ENCODE peak calls at places on chromosomes 13 and 19, in seven cellular contexts. One of them, this sample, is unnamed.

GRCh38 chr13:99436686-99437416 is 64.4 kb upstream of the TM9SF2 start:
- DNase-seq in activated naive CD4-positive, alpha-beta T cell treated with anti-CD3 and anti-CD28 coated beads, Interleukin-2, amount 10 ng/mL, durations not matched to agents 7 days and 5 days: peak; percentile 95
- DNase-seq in lung: peak; percentile 88
- DNase-seq in cerebellar nuclear complex: no peak
- DNase-seq in cardiac fibroblast: peak; percentile 91
- DNase-seq in T-cell: peak; percentile 95
- DNase-seq in Kasumi-1: peak; percentile 95
- DNase-seq in this sample: peak; percentile 91

GRCh38 chr19:33514885-33515485 is 6.6 kb downstream of the PEPD start:
- DNase-seq in T-cell: no peak
- DNase-seq in activated naive CD4-positive, alpha-beta T cell treated with anti-CD3 and anti-CD28 coated beads, Interleukin-2, amount 10 ng/mL, durations not matched to agents 7 days and 5 days: peak; percentile 46
- DNase-seq in lung: peak; percentile 46
- DNase-seq in cardiac fibroblast: peak; percentile 28
- DNase-seq in Kasumi-1: no peak
- DNase-seq in cerebellar nuclear complex: no peak
- DNase-seq in this sample: no peak

GRCh38 chr19:23799321-23799720 is 40.6 kb upstream of the ZNF681 start:
- DNase-seq in activated naive CD4-positive, alpha-beta T cell treated with anti-CD3 and anti-CD28 coated beads, Interleukin-2, amount 10 ng/mL, durations not matched to agents 7 days and 5 days: peak; percentile 69
- DNase-seq in cerebellar nuclear complex: no peak
- DNase-seq in cardiac fibroblast: no peak
- DNase-seq in lung: no peak
- DNase-seq in Kasumi-1: no peak
- DNase-seq in T-cell: peak; percentile 26
- DNase-seq in this sample: no peak

GRCh38 chr13:43363156-43363918 is 340.0 kb downstream of the DNAJC15 start:
- DNase-seq in lung: no peak
- DNase-seq in cardiac fibroblast: peak; percentile 68
- DNase-seq in cerebellar nuclear complex: no peak
- DNase-seq in T-cell: no peak
- DNase-seq in Kasumi-1: no peak
- DNase-seq in activated naive CD4-positive, alpha-beta T cell treated with anti-CD3 and anti-CD28 coated beads, Interleukin-2, amount 10 ng/mL, durations not matched to agents 7 days and 5 days: no peak
- DNase-seq in this sample: no peak

GRCh38 chr13:97000295-97000925 is 6.1 kb upstream of the OXGR1 start:
- DNase-seq in activated naive CD4-positive, alpha-beta T cell treated with anti-CD3 and anti-CD28 coated beads, Interleukin-2, amount 10 ng/mL, durations not matched to agents 7 days and 5 days: no peak
- DNase-seq in cerebellar nuclear complex: no peak
- DNase-seq in cardiac fibroblast: peak; percentile 64
- DNase-seq in lung: no peak
- DNase-seq in T-cell: no peak
- DNase-seq in Kasumi-1: no peak
- DNase-seq in this sample: no peak

GRCh38 chr19:9936151-9937000 is at the start of gene OLFM2:
- DNase-seq in Kasumi-1: no peak
- DNase-seq in activated naive CD4-positive, alpha-beta T cell treated with anti-CD3 and anti-CD28 coated beads, Interleukin-2, amount 10 ng/mL, durations not matched to agents 7 days and 5 days: peak; percentile 32
- DNase-seq in T-cell: no peak
- DNase-seq in cerebellar nuclear complex: no peak
- DNase-seq in cardiac fibroblast: no peak
- DNase-seq in lung: no peak
- DNase-seq in this sample: no peak

GRCh38 chr13:53848546-53848945 is 819.9 kb downstream of the OLFM4 start:
- DNase-seq in activated naive CD4-positive, alpha-beta T cell treated with anti-CD3 and anti-CD28 coated beads, Interleukin-2, amount 10 ng/mL, durations not matched to agents 7 days and 5 days: no peak
- DNase-seq in lung: no peak
- DNase-seq in T-cell: no peak
- DNase-seq in Kasumi-1: no peak
- DNase-seq in cardiac fibroblast: no peak
- DNase-seq in cerebellar nuclear complex: no peak
- DNase-seq in this sample: no peak

GRCh38 chr13:36151591-36151990 is 20.4 kb upstream of the DCLK1 start:
- DNase-seq in T-cell: no peak
- DNase-seq in cardiac fibroblast: no peak
- DNase-seq in cerebellar nuclear complex: no peak
- DNase-seq in activated naive CD4-positive, alpha-beta T cell treated with anti-CD3 and anti-CD28 coated beads, Interleukin-2, amount 10 ng/mL, durations not matched to agents 7 days and 5 days: no peak
- DNase-seq in lung: no peak
- DNase-seq in Kasumi-1: no peak
- DNase-seq in this sample: no peak

GRCh38 chr19:10662384-10663251 is 8.5 kb downstream of the ILF3 start:
- DNase-seq in lung: no peak
- DNase-seq in cerebellar nuclear complex: no peak
- DNase-seq in activated naive CD4-positive, alpha-beta T cell treated with anti-CD3 and anti-CD28 coated beads, Interleukin-2, amount 10 ng/mL, durations not matched to agents 7 days and 5 days: no peak
- DNase-seq in Kasumi-1: no peak
- DNase-seq in cardiac fibroblast: peak; percentile 50
- DNase-seq in T-cell: no peak
- DNase-seq in this sample: no peak

GRCh38 chr19:1264801-1265610 is 4.1 kb upstream of the CIRBP start:
- DNase-seq in T-cell: no peak
- DNase-seq in Kasumi-1: no peak
- DNase-seq in cardiac fibroblast: peak; percentile 94
- DNase-seq in cerebellar nuclear complex: no peak
- DNase-seq in activated naive CD4-positive, alpha-beta T cell treated with anti-CD3 and anti-CD28 coated beads, Interleukin-2, amount 10 ng/mL, durations not matched to agents 7 days and 5 days: no peak
- DNase-seq in lung: peak; percentile 78
- DNase-seq in this sample: peak; percentile 73

GRCh38 chr19:29479941-29480340 is 45.9 kb upstream of the VSTM2B start:
- DNase-seq in cardiac fibroblast: no peak
- DNase-seq in cerebellar nuclear complex: no peak
- DNase-seq in lung: peak; percentile 17
- DNase-seq in activated naive CD4-positive, alpha-beta T cell treated with anti-CD3 and anti-CD28 coated beads, Interleukin-2, amount 10 ng/mL, durations not matched to agents 7 days and 5 days: no peak
- DNase-seq in T-cell: no peak
- DNase-seq in Kasumi-1: no peak
- DNase-seq in this sample: no peak

GRCh38 chr19:23817519-23817918 is 58.8 kb upstream of the ZNF681 start:
- DNase-seq in cerebellar nuclear complex: no peak
- DNase-seq in cardiac fibroblast: peak; percentile 36
- DNase-seq in lung: no peak
- DNase-seq in activated naive CD4-positive, alpha-beta T cell treated with anti-CD3 and anti-CD28 coated beads, Interleukin-2, amount 10 ng/mL, durations not matched to agents 7 days and 5 days: peak; percentile 57
- DNase-seq in T-cell: peak; percentile 24
- DNase-seq in Kasumi-1: peak; percentile 52
- DNase-seq in this sample: peak; percentile 31

GRCh38 chr13:46354143-46355087 is 32.6 kb downstream of the RUBCNL start:
- DNase-seq in cerebellar nuclear complex: no peak
- DNase-seq in lung: no peak
- DNase-seq in T-cell: no peak
- DNase-seq in Kasumi-1: peak; percentile 93
- DNase-seq in cardiac fibroblast: peak; percentile 97
- DNase-seq in activated naive CD4-positive, alpha-beta T cell treated with anti-CD3 and anti-CD28 coated beads, Interleukin-2, amount 10 ng/mL, durations not matched to agents 7 days and 5 days: no peak
- DNase-seq in this sample: no peak

GRCh38 chr13:99119686-99120085 is 81.0 kb upstream of the UBAC2 start:
- DNase-seq in cardiac fibroblast: no peak
- DNase-seq in Kasumi-1: no peak
- DNase-seq in cerebellar nuclear complex: no peak
- DNase-seq in T-cell: no peak
- DNase-seq in lung: no peak
- DNase-seq in activated naive CD4-positive, alpha-beta T cell treated with anti-CD3 and anti-CD28 coated beads, Interleukin-2, amount 10 ng/mL, durations not matched to agents 7 days and 5 days: no peak
- DNase-seq in this sample: no peak

GRCh38 chr13:80921556-80921955 is 580.6 kb upstream of the SPRY2 start:
- DNase-seq in T-cell: no peak
- DNase-seq in lung: no peak
- DNase-seq in cardiac fibroblast: peak; percentile 82
- DNase-seq in Kasumi-1: no peak
- DNase-seq in activated naive CD4-positive, alpha-beta T cell treated with anti-CD3 and anti-CD28 coated beads, Interleukin-2, amount 10 ng/mL, durations not matched to agents 7 days and 5 days: no peak
- DNase-seq in cerebellar nuclear complex: no peak
- DNase-seq in this sample: no peak

GRCh38 chr13:97192166-97192565 is 30.0 kb upstream of the MBNL2 start:
- DNase-seq in cerebellar nuclear complex: no peak
- DNase-seq in Kasumi-1: no peak
- DNase-seq in T-cell: no peak
- DNase-seq in cardiac fibroblast: no peak
- DNase-seq in activated naive CD4-positive, alpha-beta T cell treated with anti-CD3 and anti-CD28 coated beads, Interleukin-2, amount 10 ng/mL, durations not matched to agents 7 days and 5 days: no peak
- DNase-seq in lung: no peak
- DNase-seq in this sample: no peak

GRCh38 chr13:73945871-73946270 is 188.3 kb downstream of the KLF12 start:
- DNase-seq in cardiac fibroblast: no peak
- DNase-seq in lung: no peak
- DNase-seq in Kasumi-1: no peak
- DNase-seq in activated naive CD4-positive, alpha-beta T cell treated with anti-CD3 and anti-CD28 coated beads, Interleukin-2, amount 10 ng/mL, durations not matched to agents 7 days and 5 days: no peak
- DNase-seq in T-cell: no peak
- DNase-seq in cerebellar nuclear complex: no peak
- DNase-seq in this sample: no peak

GRCh38 chr19:37933965-37934364 is 27.0 kb downstream of the SIPA1L3 start:
- DNase-seq in activated naive CD4-positive, alpha-beta T cell treated with anti-CD3 and anti-CD28 coated beads, Interleukin-2, amount 10 ng/mL, durations not matched to agents 7 days and 5 days: no peak
- DNase-seq in T-cell: no peak
- DNase-seq in lung: no peak
- DNase-seq in cerebellar nuclear complex: no peak
- DNase-seq in Kasumi-1: no peak
- DNase-seq in cardiac fibroblast: peak; percentile 72
- DNase-seq in this sample: peak; percentile 34

GRCh38 chr13:44263920-44264610 is 109.6 kb upstream of the SERP2 start:
- DNase-seq in Kasumi-1: no peak
- DNase-seq in activated naive CD4-positive, alpha-beta T cell treated with anti-CD3 and anti-CD28 coated beads, Interleukin-2, amount 10 ng/mL, durations not matched to agents 7 days and 5 days: no peak
- DNase-seq in cerebellar nuclear complex: no peak
- DNase-seq in T-cell: no peak
- DNase-seq in lung: no peak
- DNase-seq in cardiac fibroblast: peak; percentile 73
- DNase-seq in this sample: no peak

GRCh38 chr19:1168877-1169791 is 4.9 kb downstream of the SBNO2 start:
- DNase-seq in T-cell: no peak
- DNase-seq in Kasumi-1: no peak
- DNase-seq in cardiac fibroblast: peak; percentile 76
- DNase-seq in activated naive CD4-positive, alpha-beta T cell treated with anti-CD3 and anti-CD28 coated beads, Interleukin-2, amount 10 ng/mL, durations not matched to agents 7 days and 5 days: no peak
- DNase-seq in cerebellar nuclear complex: no peak
- DNase-seq in lung: no peak
- DNase-seq in this sample: peak; percentile 82

GRCh38 chr13:66835040-66835628 is 395.0 kb downstream of the PCDH9 start:
- DNase-seq in cerebellar nuclear complex: peak; percentile 12
- DNase-seq in T-cell: no peak
- DNase-seq in activated naive CD4-positive, alpha-beta T cell treated with anti-CD3 and anti-CD28 coated beads, Interleukin-2, amount 10 ng/mL, durations not matched to agents 7 days and 5 days: no peak
- DNase-seq in lung: no peak
- DNase-seq in Kasumi-1: no peak
- DNase-seq in cardiac fibroblast: peak; percentile 60
- DNase-seq in this sample: peak; percentile 38

GRCh38 chr19:30304540-30304939 is 67.6 kb upstream of the ZNF536 start:
- DNase-seq in cerebellar nuclear complex: no peak
- DNase-seq in lung: no peak
- DNase-seq in T-cell: no peak
- DNase-seq in Kasumi-1: no peak
- DNase-seq in activated naive CD4-positive, alpha-beta T cell treated with anti-CD3 and anti-CD28 coated beads, Interleukin-2, amount 10 ng/mL, durations not matched to agents 7 days and 5 days: no peak
- DNase-seq in cardiac fibroblast: no peak
- DNase-seq in this sample: no peak

GRCh38 chr13:69904784-69905183 is 202.8 kb upstream of the ATXN8OS start:
- DNase-seq in Kasumi-1: no peak
- DNase-seq in T-cell: no peak
- DNase-seq in activated naive CD4-positive, alpha-beta T cell treated with anti-CD3 and anti-CD28 coated beads, Interleukin-2, amount 10 ng/mL, durations not matched to agents 7 days and 5 days: no peak
- DNase-seq in cerebellar nuclear complex: no peak
- DNase-seq in cardiac fibroblast: no peak
- DNase-seq in lung: no peak
- DNase-seq in this sample: no peak

GRCh38 chr13:107480130-107480529 is 735.2 kb downstream of the LIG4 start:
- DNase-seq in cardiac fibroblast: no peak
- DNase-seq in T-cell: no peak
- DNase-seq in activated naive CD4-positive, alpha-beta T cell treated with anti-CD3 and anti-CD28 coated beads, Interleukin-2, amount 10 ng/mL, durations not matched to agents 7 days and 5 days: no peak
- DNase-seq in lung: no peak
- DNase-seq in Kasumi-1: no peak
- DNase-seq in cerebellar nuclear complex: no peak
- DNase-seq in this sample: no peak

GRCh38 chr13:47661076-47661475 is 340.0 kb downstream of the SUCLA2 start:
- DNase-seq in lung: no peak
- DNase-seq in Kasumi-1: no peak
- DNase-seq in activated naive CD4-positive, alpha-beta T cell treated with anti-CD3 and anti-CD28 coated beads, Interleukin-2, amount 10 ng/mL, durations not matched to agents 7 days and 5 days: no peak
- DNase-seq in T-cell: no peak
- DNase-seq in cardiac fibroblast: peak; percentile 65
- DNase-seq in cerebellar nuclear complex: no peak
- DNase-seq in this sample: no peak

GRCh38 chr19:53823380-53824120 is 564 bp downstream of the NLRP12 start:
- DNase-seq in lung: no peak
- DNase-seq in T-cell: no peak
- DNase-seq in cerebellar nuclear complex: no peak
- DNase-seq in activated naive CD4-positive, alpha-beta T cell treated with anti-CD3 and anti-CD28 coated beads, Interleukin-2, amount 10 ng/mL, durations not matched to agents 7 days and 5 days: no peak
- DNase-seq in cardiac fibroblast: no peak
- DNase-seq in Kasumi-1: no peak
- DNase-seq in this sample: no peak

GRCh38 chr13:70967564-70967963 is 859.3 kb upstream of the KLHL1 start:
- DNase-seq in lung: no peak
- DNase-seq in Kasumi-1: no peak
- DNase-seq in activated naive CD4-positive, alpha-beta T cell treated with anti-CD3 and anti-CD28 coated beads, Interleukin-2, amount 10 ng/mL, durations not matched to agents 7 days and 5 days: no peak
- DNase-seq in cardiac fibroblast: no peak
- DNase-seq in cerebellar nuclear complex: no peak
- DNase-seq in T-cell: no peak
- DNase-seq in this sample: no peak

GRCh38 chr13:48853381-48854102 is 122.2 kb upstream of the FNDC3A start:
- DNase-seq in cardiac fibroblast: peak; percentile 86
- DNase-seq in Kasumi-1: no peak
- DNase-seq in activated naive CD4-positive, alpha-beta T cell treated with anti-CD3 and anti-CD28 coated beads, Interleukin-2, amount 10 ng/mL, durations not matched to agents 7 days and 5 days: no peak
- DNase-seq in cerebellar nuclear complex: no peak
- DNase-seq in T-cell: no peak
- DNase-seq in lung: no peak
- DNase-seq in this sample: no peak

GRCh38 chr19:58150328-58150921 is at the start of gene ZNF329:
- DNase-seq in cerebellar nuclear complex: no peak
- DNase-seq in activated naive CD4-positive, alpha-beta T cell treated with anti-CD3 and anti-CD28 coated beads, Interleukin-2, amount 10 ng/mL, durations not matched to agents 7 days and 5 days: peak; percentile 90
- DNase-seq in lung: peak; percentile 76
- DNase-seq in cardiac fibroblast: peak; percentile 86
- DNase-seq in T-cell: peak; percentile 84
- DNase-seq in Kasumi-1: peak; percentile 75
- DNase-seq in this sample: peak; percentile 85

GRCh38 chr13:33150146-33150545 is 133.9 kb downstream of the KL start:
- DNase-seq in T-cell: no peak
- DNase-seq in lung: no peak
- DNase-seq in cardiac fibroblast: peak; percentile 76
- DNase-seq in activated naive CD4-positive, alpha-beta T cell treated with anti-CD3 and anti-CD28 coated beads, Interleukin-2, amount 10 ng/mL, durations not matched to agents 7 days and 5 days: no peak
- DNase-seq in Kasumi-1: no peak
- DNase-seq in cerebellar nuclear complex: no peak
- DNase-seq in this sample: no peak

GRCh38 chr13:66859934-66860867 is 369.9 kb downstream of the PCDH9 start:
- DNase-seq in lung: no peak
- DNase-seq in activated naive CD4-positive, alpha-beta T cell treated with anti-CD3 and anti-CD28 coated beads, Interleukin-2, amount 10 ng/mL, durations not matched to agents 7 days and 5 days: no peak
- DNase-seq in T-cell: no peak
- DNase-seq in cardiac fibroblast: no peak
- DNase-seq in cerebellar nuclear complex: no peak
- DNase-seq in Kasumi-1: no peak
- DNase-seq in this sample: no peak

GRCh38 chr13:25645681-25646080 is 273.9 kb downstream of the ATP8A2 start:
- DNase-seq in Kasumi-1: no peak
- DNase-seq in activated naive CD4-positive, alpha-beta T cell treated with anti-CD3 and anti-CD28 coated beads, Interleukin-2, amount 10 ng/mL, durations not matched to agents 7 days and 5 days: no peak
- DNase-seq in T-cell: no peak
- DNase-seq in cardiac fibroblast: no peak
- DNase-seq in cerebellar nuclear complex: no peak
- DNase-seq in lung: no peak
- DNase-seq in this sample: no peak

GRCh38 chr19:41427647-41428480 is 690 bp upstream of the B3GNT8 start:
- DNase-seq in Kasumi-1: peak; percentile 61
- DNase-seq in cerebellar nuclear complex: no peak
- DNase-seq in lung: peak; percentile 61
- DNase-seq in activated naive CD4-positive, alpha-beta T cell treated with anti-CD3 and anti-CD28 coated beads, Interleukin-2, amount 10 ng/mL, durations not matched to agents 7 days and 5 days: peak; percentile 47
- DNase-seq in T-cell: peak; percentile 49
- DNase-seq in cardiac fibroblast: no peak
- DNase-seq in this sample: no peak

GRCh38 chr13:42028113-42028799 is 20.2 kb upstream of the DGKH start:
- DNase-seq in cerebellar nuclear complex: no peak
- DNase-seq in T-cell: no peak
- DNase-seq in activated naive CD4-positive, alpha-beta T cell treated with anti-CD3 and anti-CD28 coated beads, Interleukin-2, amount 10 ng/mL, durations not matched to agents 7 days and 5 days: no peak
- DNase-seq in lung: no peak
- DNase-seq in Kasumi-1: no peak
- DNase-seq in cardiac fibroblast: no peak
- DNase-seq in this sample: no peak

GRCh38 chr13:104015646-104016396 is 949.6 kb upstream of the SLC10A2 start:
- DNase-seq in cardiac fibroblast: peak; percentile 73
- DNase-seq in Kasumi-1: no peak
- DNase-seq in activated naive CD4-positive, alpha-beta T cell treated with anti-CD3 and anti-CD28 coated beads, Interleukin-2, amount 10 ng/mL, durations not matched to agents 7 days and 5 days: no peak
- DNase-seq in T-cell: no peak
- DNase-seq in lung: no peak
- DNase-seq in cerebellar nuclear complex: no peak
- DNase-seq in this sample: no peak

GRCh38 chr13:94252209-94252608 is 227.3 kb downstream of the DCT start:
- DNase-seq in cardiac fibroblast: peak; percentile 11
- DNase-seq in lung: no peak
- DNase-seq in activated naive CD4-positive, alpha-beta T cell treated with anti-CD3 and anti-CD28 coated beads, Interleukin-2, amount 10 ng/mL, durations not matched to agents 7 days and 5 days: no peak
- DNase-seq in Kasumi-1: no peak
- DNase-seq in cerebellar nuclear complex: no peak
- DNase-seq in T-cell: no peak
- DNase-seq in this sample: no peak

GRCh38 chr13:53254495-53254894 is 225.9 kb downstream of the OLFM4 start:
- DNase-seq in cardiac fibroblast: peak; percentile 0
- DNase-seq in Kasumi-1: peak; percentile 7
- DNase-seq in T-cell: no peak
- DNase-seq in activated naive CD4-positive, alpha-beta T cell treated with anti-CD3 and anti-CD28 coated beads, Interleukin-2, amount 10 ng/mL, durations not matched to agents 7 days and 5 days: peak; percentile 24
- DNase-seq in cerebellar nuclear complex: no peak
- DNase-seq in lung: no peak
- DNase-seq in this sample: no peak